ENCODE peak calls at places on chromosomes 7 and 10, in four cellular contexts. A is epithelial cell of esophagus, U is neural crest cell, S is posterior vena cava. P is an unnamed sample.

GRCh38 chr7:81833401-81833800 is 63.6 kb upstream of the HGF start:
- DNase-seq in U (no peak), S (no peak), A (no peak), P (no peak)

GRCh38 chr10:42916974-42917373 is 134.4 kb downstream of the BMS1 start:
- DNase-seq in S (no peak), A (no peak), U (no peak), P (no peak)

GRCh38 chr7:156752371-156753297 is 112.1 kb downstream of the RNF32 start:
- DNase-seq in A (no peak), U (no peak), S (no peak), P (no peak)

GRCh38 chr7:33432825-33433224 is 303.5 kb downstream of the BBS9 start:
- DNase-seq in U (no peak), S (no peak), A (peak), P (no peak)

GRCh38 chr10:127755758-127756157 is 18.8 kb downstream of the FOXI2 start:
- DNase-seq in A (no peak), U (no peak), S (no peak), P (no peak)

GRCh38 chr10:98029149-98030092 is 1.0 kb downstream of the CRTAC1 start:
- DNase-seq in A (no peak), U (no peak), S (no peak), P (no peak)

GRCh38 chr10:125154529-125154928 is 5.8 kb downstream of the CTBP2 start:
- DNase-seq in S (no peak), A (no peak), U (no peak), P (no peak)

GRCh38 chr10:5184987-5185386 is at the start of gene AKR1C8:
- DNase-seq in S (no peak), A (no peak), U (no peak), P (no peak)

GRCh38 chr10:50395279-50395678 is 144.0 kb upstream of the ASAH2 start:
- DNase-seq in S (no peak), A (peak), U (no peak), P (no peak)

GRCh38 chr10:9254353-9254752 is 1199.9 kb downstream of the GATA3 start:
- DNase-seq in U (no peak), S (no peak), A (peak), P (no peak)

GRCh38 chr7:151168022-151168786 is 710 bp upstream of the GBX1 start:
- DNase-seq in U (peak), A (peak), S (peak), P (no peak)

GRCh38 chr10:37856881-37857286 is 526 bp downstream of the ZNF248 start:
- DNase-seq in S (peak), A (peak), U (peak), P (no peak)